ENCODE peak calls at places on chromosomes 4 and X, in five cellular contexts. One of them, this sample, is unnamed.

GRCh38 chrX:145405012-145405411 is 157.7 kb downstream of the SPANXN1 start:
- DNase-seq in HepG2: peak
- DNase-seq in SK-N-SH: peak
- DNase-seq in K562: peak
- DNase-seq in HEK293T: peak
- DNase-seq in this sample: no peak

GRCh38 chrX:41148553-41148952 is 63.3 kb downstream of the USP9X start:
- DNase-seq in SK-N-SH: no peak
- DNase-seq in K562: no peak
- DNase-seq in HEK293T: no peak
- DNase-seq in HepG2: no peak
- DNase-seq in this sample: no peak

GRCh38 chrX:50680990-50681389 is 133.0 kb downstream of the SHROOM4 start:
- DNase-seq in K562: peak
- DNase-seq in HEK293T: no peak
- DNase-seq in HepG2: no peak
- DNase-seq in SK-N-SH: peak
- DNase-seq in this sample: no peak

GRCh38 chr4:152264106-152264505 is 271.8 kb downstream of the FBXW7 start:
- DNase-seq in K562: no peak
- DNase-seq in HEK293T: no peak
- DNase-seq in SK-N-SH: no peak
- DNase-seq in HepG2: no peak
- DNase-seq in this sample: no peak

GRCh38 chrX:134171661-134172587 is 65.1 kb upstream of the CCDC160 start:
- DNase-seq in HepG2: no peak
- DNase-seq in K562: no peak
- DNase-seq in HEK293T: no peak
- DNase-seq in SK-N-SH: peak
- DNase-seq in this sample: no peak

GRCh38 chr4:41661447-41662076 is 87.0 kb downstream of the PHOX2B start:
- DNase-seq in SK-N-SH: peak
- DNase-seq in HEK293T: peak
- DNase-seq in HepG2: peak
- DNase-seq in K562: peak
- DNase-seq in this sample: no peak

GRCh38 chr4:16269742-16270522 is 43.7 kb upstream of the TAPT1 start:
- DNase-seq in SK-N-SH: no peak
- DNase-seq in HEK293T: no peak
- DNase-seq in HepG2: no peak
- DNase-seq in K562: no peak
- DNase-seq in this sample: no peak

GRCh38 chr4:135201081-135201480 is 999.5 kb upstream of the PABPC4L start:
- DNase-seq in K562: no peak
- DNase-seq in SK-N-SH: no peak
- DNase-seq in HepG2: no peak
- DNase-seq in HEK293T: no peak
- DNase-seq in this sample: no peak

GRCh38 chr4:52751349-52751911 is at the start of gene ERVMER34-1:
- DNase-seq in SK-N-SH: peak
- DNase-seq in K562: peak
- DNase-seq in HEK293T: no peak
- DNase-seq in HepG2: no peak
- DNase-seq in this sample: no peak

GRCh38 chr4:89403826-89404225 is 96.2 kb upstream of the GPRIN3 start:
- DNase-seq in SK-N-SH: no peak
- DNase-seq in HEK293T: no peak
- DNase-seq in K562: no peak
- DNase-seq in HepG2: no peak
- DNase-seq in this sample: no peak

GRCh38 chrX:150655713-150656266 is 37.4 kb upstream of the MTMR1 start:
- DNase-seq in K562: no peak
- DNase-seq in SK-N-SH: no peak
- DNase-seq in HEK293T: no peak
- DNase-seq in HepG2: no peak
- DNase-seq in this sample: no peak

GRCh38 chr4:139315221-139315675 is 13.0 kb upstream of the NDUFC1 start:
- DNase-seq in SK-N-SH: no peak
- DNase-seq in HEK293T: no peak
- DNase-seq in HepG2: no peak
- DNase-seq in K562: no peak
- DNase-seq in this sample: peak

GRCh38 chr4:140858897-140859296 is 102.7 kb upstream of the TBC1D9 start:
- DNase-seq in SK-N-SH: peak
- DNase-seq in HepG2: no peak
- DNase-seq in K562: no peak
- DNase-seq in HEK293T: peak
- DNase-seq in this sample: no peak

GRCh38 chr4:153249199-153250154 is 45.2 kb downstream of the TRIM2 start:
- DNase-seq in HepG2: peak
- DNase-seq in HEK293T: peak
- DNase-seq in SK-N-SH: peak
- DNase-seq in K562: peak
- DNase-seq in this sample: peak

GRCh38 chr4:178205826-178206225 is 763.6 kb upstream of the AGA start:
- DNase-seq in HEK293T: no peak
- DNase-seq in HepG2: no peak
- DNase-seq in K562: no peak
- DNase-seq in SK-N-SH: no peak
- DNase-seq in this sample: no peak

GRCh38 chrX:38052096-38052495 is 45.7 kb downstream of the SYTL5 start:
- DNase-seq in HEK293T: no peak
- DNase-seq in HepG2: no peak
- DNase-seq in K562: no peak
- DNase-seq in SK-N-SH: no peak
- DNase-seq in this sample: no peak

GRCh38 chr4:68905598-68906237 is 45.9 kb downstream of the UGT2A3 start:
- DNase-seq in HEK293T: no peak
- DNase-seq in HepG2: no peak
- DNase-seq in K562: no peak
- DNase-seq in SK-N-SH: no peak
- DNase-seq in this sample: no peak

GRCh38 chrX:46204721-46205422 is 340.3 kb downstream of the ZNF674 start:
- DNase-seq in HEK293T: no peak
- DNase-seq in SK-N-SH: no peak
- DNase-seq in K562: no peak
- DNase-seq in HepG2: no peak
- DNase-seq in this sample: no peak

GRCh38 chr4:158259955-158260575 is 49.8 kb downstream of the TMEM144 start:
- DNase-seq in HepG2: peak
- DNase-seq in HEK293T: no peak
- DNase-seq in SK-N-SH: no peak
- DNase-seq in K562: no peak
- DNase-seq in this sample: no peak

GRCh38 chrX:31459361-31459760 is 387.5 kb upstream of the FTHL17 start:
- DNase-seq in HEK293T: no peak
- DNase-seq in K562: no peak
- DNase-seq in HepG2: no peak
- DNase-seq in SK-N-SH: no peak
- DNase-seq in this sample: no peak

GRCh38 chrX:20067709-20068315 is 48.9 kb downstream of the MAP7D2 start:
- DNase-seq in HEK293T: no peak
- DNase-seq in HepG2: no peak
- DNase-seq in K562: no peak
- DNase-seq in SK-N-SH: peak
- DNase-seq in this sample: no peak

GRCh38 chr4:52157641-52158316 is 106.7 kb downstream of the SPATA18 start:
- DNase-seq in K562: no peak
- DNase-seq in HEK293T: no peak
- DNase-seq in HepG2: no peak
- DNase-seq in SK-N-SH: no peak
- DNase-seq in this sample: no peak

GRCh38 chr4:153541426-153542096 is 75.4 kb downstream of the TMEM131L start:
- DNase-seq in HepG2: no peak
- DNase-seq in K562: no peak
- DNase-seq in SK-N-SH: no peak
- DNase-seq in HEK293T: no peak
- DNase-seq in this sample: no peak

GRCh38 chr4:40486534-40486933 is 143.1 kb downstream of the RBM47 start:
- DNase-seq in HEK293T: no peak
- DNase-seq in K562: no peak
- DNase-seq in SK-N-SH: no peak
- DNase-seq in HepG2: no peak
- DNase-seq in this sample: no peak

GRCh38 chrX:39910651-39911050 is 187.1 kb downstream of the BCOR start:
- DNase-seq in SK-N-SH: no peak
- DNase-seq in HEK293T: no peak
- DNase-seq in HepG2: no peak
- DNase-seq in K562: no peak
- DNase-seq in this sample: no peak

GRCh38 chr4:93814722-93815121 is 13.8 kb upstream of the ATOH1 start:
- DNase-seq in HEK293T: no peak
- DNase-seq in SK-N-SH: no peak
- DNase-seq in K562: no peak
- DNase-seq in HepG2: no peak
- DNase-seq in this sample: no peak

GRCh38 chr4:95216636-95217035 is 332.1 kb downstream of the UNC5C start:
- DNase-seq in HEK293T: no peak
- DNase-seq in SK-N-SH: no peak
- DNase-seq in HepG2: no peak
- DNase-seq in K562: no peak
- DNase-seq in this sample: no peak

GRCh38 chr4:13264126-13264525 is 220.0 kb downstream of the RAB28 start:
- DNase-seq in HEK293T: no peak
- DNase-seq in HepG2: no peak
- DNase-seq in K562: no peak
- DNase-seq in SK-N-SH: no peak
- DNase-seq in this sample: no peak

GRCh38 chr4:8744083-8744805 is 127.4 kb downstream of the HMX1 start:
- DNase-seq in HepG2: no peak
- DNase-seq in HEK293T: peak
- DNase-seq in SK-N-SH: peak
- DNase-seq in K562: peak
- DNase-seq in this sample: no peak

GRCh38 chr4:72817012-72817411 is 248.0 kb upstream of the ADAMTS3 start:
- DNase-seq in HepG2: no peak
- DNase-seq in K562: no peak
- DNase-seq in HEK293T: no peak
- DNase-seq in SK-N-SH: no peak
- DNase-seq in this sample: no peak

GRCh38 chr4:2251073-2251794 is 9.3 kb upstream of the HAUS3 start:
- DNase-seq in K562: no peak
- DNase-seq in SK-N-SH: peak
- DNase-seq in HepG2: no peak
- DNase-seq in HEK293T: no peak
- DNase-seq in this sample: no peak
- TF ChIP-seq FOXM1 in K562: no peak
- TF ChIP-seq FOXM1 in SK-N-SH: no peak
- TF ChIP-seq FOXM1 in HepG2: no peak
- TF ChIP-seq FOXM1 in HEK293T: no peak
- TF ChIP-seq FOXM1 in this sample: no peak

DNA sequence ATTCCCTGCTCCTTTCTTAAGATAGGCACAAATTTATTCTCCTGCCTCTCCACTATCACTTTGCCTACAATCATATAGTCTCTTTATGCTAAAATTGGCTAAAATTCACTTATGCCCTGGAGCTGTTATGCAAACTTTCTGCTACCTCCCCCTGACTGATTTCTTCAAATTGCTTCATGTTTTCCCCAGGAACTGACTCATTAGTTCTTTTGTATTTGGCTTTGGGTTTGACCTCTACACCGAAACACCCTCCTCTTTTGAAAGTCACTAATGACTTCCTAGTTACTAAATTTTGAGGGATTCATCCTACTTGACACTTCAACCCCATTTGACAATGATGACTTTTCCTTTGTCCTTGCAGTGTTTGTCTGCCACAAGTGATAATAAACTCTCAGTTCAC is 222.6 kb downstream of the NDST4 start:
- DNase-seq in HepG2: no peak
- DNase-seq in HEK293T: no peak
- DNase-seq in K562: no peak
- DNase-seq in SK-N-SH: no peak
- DNase-seq in this sample: no peak
- TF ChIP-seq FOXM1 in HepG2: no peak
- TF ChIP-seq FOXM1 in HEK293T: no peak
- TF ChIP-seq FOXM1 in K562: no peak
- TF ChIP-seq FOXM1 in SK-N-SH: no peak
- TF ChIP-seq FOXM1 in this sample: no peak

GRCh38 chr4:169334335-169334734 is 63.6 kb upstream of the SH3RF1 start:
- DNase-seq in HepG2: no peak
- DNase-seq in HEK293T: no peak
- DNase-seq in K562: no peak
- DNase-seq in SK-N-SH: no peak
- DNase-seq in this sample: no peak
- TF ChIP-seq FOXM1 in HepG2: no peak
- TF ChIP-seq FOXM1 in HEK293T: no peak
- TF ChIP-seq FOXM1 in K562: no peak
- TF ChIP-seq FOXM1 in SK-N-SH: no peak
- TF ChIP-seq FOXM1 in this sample: no peak

DNA sequence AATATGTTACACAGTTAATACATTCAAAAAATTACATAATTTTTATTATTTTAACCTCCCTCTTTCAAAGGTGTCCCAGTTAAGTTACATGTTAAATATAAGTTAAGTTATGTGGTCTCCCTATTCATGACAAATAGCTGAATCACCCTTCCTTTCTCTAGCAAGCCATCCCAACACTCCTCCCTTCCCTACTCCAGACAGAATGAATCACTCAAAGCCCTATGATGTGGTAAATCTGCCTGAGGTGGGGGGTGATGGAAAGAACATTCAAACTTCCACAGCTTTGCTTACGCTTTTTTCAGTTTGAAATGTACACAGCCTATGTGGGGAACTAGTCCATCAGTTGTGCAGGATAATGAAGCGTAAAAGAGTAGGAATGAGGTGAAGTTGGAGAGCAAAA is 90.1 kb downstream of the CXCL13 start:
- DNase-seq in K562: no peak
- DNase-seq in SK-N-SH: no peak
- DNase-seq in HEK293T: no peak
- DNase-seq in HepG2: peak
- DNase-seq in this sample: no peak
- TF ChIP-seq FOXM1 in K562: no peak
- TF ChIP-seq FOXM1 in SK-N-SH: no peak
- TF ChIP-seq FOXM1 in HEK293T: no peak
- TF ChIP-seq FOXM1 in HepG2: no peak
- TF ChIP-seq FOXM1 in this sample: no peak

DNA sequence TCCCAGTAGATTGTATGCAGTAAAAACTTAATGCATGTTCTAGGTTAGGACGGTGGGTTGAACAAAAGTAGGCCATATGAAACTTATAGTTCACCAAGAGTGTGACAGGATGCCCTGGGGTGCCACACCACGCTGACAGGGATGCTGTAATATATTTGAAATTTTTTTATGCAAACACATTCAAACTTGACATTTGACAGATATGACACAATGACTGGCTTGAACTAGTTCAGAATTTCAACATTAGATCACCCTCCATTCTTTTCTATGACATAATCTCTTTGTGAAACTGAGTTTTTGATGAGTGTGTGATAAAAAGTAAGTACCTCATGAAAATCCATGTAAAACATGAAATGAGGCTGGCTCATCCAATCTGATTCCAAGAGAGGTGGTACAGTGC is 198.4 kb downstream of the PALLD start:
- DNase-seq in K562: no peak
- DNase-seq in HEK293T: no peak
- DNase-seq in HepG2: no peak
- DNase-seq in SK-N-SH: no peak
- DNase-seq in this sample: no peak
- TF ChIP-seq FOXM1 in K562: no peak
- TF ChIP-seq FOXM1 in HEK293T: no peak
- TF ChIP-seq FOXM1 in HepG2: no peak
- TF ChIP-seq FOXM1 in SK-N-SH: no peak
- TF ChIP-seq FOXM1 in this sample: no peak